ENCODE peak calls at places on chromosomes 1 and 21, in four cellular contexts. B, I, Q and J are unnamed samples.

GRCh38 chr1:58881471-58881994 is 97.7 kb upstream of the JUN start:
- DNase-seq in I (peak; percentile 57), Q (peak; percentile 80), B (peak; percentile 83), J (peak; percentile 19)

GRCh38 chr1:96596226-96596625 is 125.4 kb upstream of the PTBP2 start:
- DNase-seq in I (peak; percentile 55), Q (no peak), B (peak; percentile 11), J (peak; percentile 36)

GRCh38 chr1:229221106-229222019 is 49.5 kb upstream of the RAB4A start:
- DNase-seq in I (no peak), Q (no peak), B (peak; percentile 92), J (peak; percentile 33)

GRCh38 chr21:36479415-36480402 is at the start of gene CLDN14:
- DNase-seq in I (no peak), Q (peak; percentile 76), B (peak; percentile 17), J (no peak)

GRCh38 chr1:62295921-62296451 is 23.2 kb downstream of the KANK4 start:
- DNase-seq in Q (no peak), I (no peak), B (peak; percentile 58), J (no peak)

GRCh38 chr1:161382214-161383019 is 14.7 kb upstream of the CFAP126 start:
- DNase-seq in Q (no peak), B (peak; percentile 77), I (peak; percentile 45), J (peak; percentile 85)

GRCh38 chr1:4139646-4140045 is 239.6 kb upstream of the C1orf174 start:
- DNase-seq in I (no peak), Q (no peak), B (no peak), J (no peak)

GRCh38 chr21:42343101-42343500 is 7.7 kb downstream of the TFF2 start:
- DNase-seq in I (no peak), B (no peak), Q (no peak), J (no peak)

GRCh38 chr1:101452825-101453224 is 216.0 kb downstream of the S1PR1 start:
- DNase-seq in Q (no peak), I (no peak), B (no peak), J (no peak)

GRCh38 chr1:147627435-147628110 is 42.8 kb downstream of the ACP6 start:
- DNase-seq in I (peak; percentile 13), Q (no peak), B (peak; percentile 55), J (peak; percentile 9)

GRCh38 chr1:110425611-110426152 is 18.2 kb upstream of the LAMTOR5 start:
- DNase-seq in Q (peak; percentile 68), I (no peak), B (no peak), J (no peak)

GRCh38 chr1:247343801-247344200 is 12.1 kb upstream of the ZNF496 start:
- DNase-seq in B (no peak), I (no peak), Q (no peak), J (no peak)

GRCh38 chr1:63274979-63275378 is 47.4 kb upstream of the FOXD3 start:
- DNase-seq in I (no peak), Q (no peak), B (no peak), J (no peak)

GRCh38 chr1:28278763-28279162 is 19.4 kb downstream of the SESN2 start:
- DNase-seq in I (no peak), Q (no peak), B (no peak), J (no peak)

DNA sequence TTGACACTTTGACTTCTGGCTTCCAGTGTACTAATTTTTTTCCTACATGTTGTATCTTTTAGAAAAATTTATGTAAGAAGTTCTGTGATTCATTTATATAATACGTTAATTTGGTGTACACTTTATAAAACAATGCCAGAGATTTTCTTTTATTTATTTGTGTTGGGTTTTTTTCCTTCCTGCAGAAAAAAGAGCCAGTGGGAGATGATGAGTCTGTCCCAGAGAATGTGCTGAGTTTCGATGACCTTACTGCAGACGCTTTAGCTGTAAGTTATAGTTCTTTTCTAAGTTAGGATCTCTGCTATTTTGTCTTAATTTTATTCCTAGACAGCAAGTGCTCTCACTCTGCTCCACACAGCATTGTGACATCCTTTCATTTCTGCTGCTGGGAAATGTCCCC is 14.4 kb downstream of the SARS1 start:
- DNase-seq in Q (no peak), B (no peak), I (no peak), J (no peak)
- H3K4me1 ChIP-seq in Q (no peaks in the 10 kb centered on the region), B (no peaks in the 10 kb centered on the region), I (peaks cover 9% of the 10 kb centered on the region), J (peaks cover 20% of the 10 kb centered on the region)

GRCh38 chr21:34690793-34691175 is 22.0 kb downstream of the CLIC6 start:
- DNase-seq in Q (no peak), B (no peak), I (no peak), J (no peak)

GRCh38 chr21:34688715-34689114 is 19.9 kb downstream of the CLIC6 start:
- DNase-seq in I (no peak), B (no peak), Q (no peak), J (no peak)

GRCh38 chr21:34690041-34690792 is 21.4 kb downstream of the CLIC6 start:
- DNase-seq in B (no peak), I (peak; percentile 66), Q (no peak), J (no peak)

GRCh38 chr21:34687065-34687464 is 18.3 kb downstream of the CLIC6 start:
- DNase-seq in Q (no peak), I (no peak), B (no peak), J (no peak)

DNA sequence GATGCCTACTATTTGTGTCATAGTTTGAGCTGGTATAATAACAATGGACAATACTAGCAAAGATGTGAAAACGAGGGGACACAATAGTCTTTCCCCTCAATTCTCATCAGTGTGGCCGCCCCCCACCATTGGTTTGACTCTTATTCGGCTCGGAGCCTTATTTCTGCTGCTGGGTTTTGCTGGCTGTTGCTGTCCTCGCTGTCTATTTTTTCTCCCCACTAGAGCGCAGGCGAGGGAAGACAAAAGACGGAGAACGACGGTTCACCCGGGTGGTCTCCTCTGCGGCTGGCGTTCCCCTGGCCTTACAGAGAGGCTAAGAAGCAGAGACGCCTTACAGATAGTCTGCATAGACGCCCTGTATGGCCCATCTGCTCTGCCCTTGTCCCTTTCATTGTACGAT is 19.4 kb downstream of the CLIC6 start:
- DNase-seq in I (peak; percentile 15), B (peak; percentile 35), Q (no peak), J (no peak)
- TF ChIP-seq CTCF in I (peak; percentile 19), B (no peak), Q (no peak), J (no peak)

DNA sequence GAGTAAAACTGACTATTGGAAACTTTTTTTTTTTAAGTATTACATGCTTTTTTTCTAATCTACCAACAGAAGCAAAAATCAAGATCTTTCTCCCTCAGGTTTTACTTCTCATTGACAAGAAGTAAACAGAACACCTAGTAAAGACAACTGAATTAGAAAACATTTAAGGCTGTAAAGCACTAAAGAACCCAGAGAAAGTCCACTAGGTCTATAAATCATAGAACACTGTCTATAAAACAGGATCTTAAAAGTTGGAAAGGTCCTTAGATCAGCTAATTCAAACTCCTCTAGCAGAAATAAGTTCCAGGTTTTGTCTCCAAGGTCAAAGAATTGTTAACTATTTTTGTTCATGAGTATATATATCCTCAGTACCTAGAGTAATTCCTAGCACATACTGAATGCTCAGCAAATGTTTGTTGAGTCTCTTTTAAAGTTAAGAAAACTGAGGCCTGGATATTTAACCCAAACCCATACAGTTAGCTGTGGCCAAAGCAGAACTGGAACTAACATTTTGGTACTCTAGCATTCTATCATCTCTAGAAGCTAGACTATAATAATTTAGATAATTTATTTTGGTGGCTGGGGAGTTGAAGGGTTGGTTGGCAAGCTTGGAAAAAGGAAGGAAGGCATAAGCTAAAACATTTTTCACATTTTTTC is 3.0 kb downstream of the EPS15 start:
- DNase-seq in B (no peak), I (no peak), Q (no peak), J (no peak)
- H3K4me1 ChIP-seq in B (peaks cover 4% of the 10 kb centered on the region), I (peaks cover 8% of the 10 kb centered on the region), Q (no peaks in the 10 kb centered on the region), J (peaks cover 26% of the 10 kb centered on the region)

GRCh38 chr1:26493267-26493666 is 21.0 kb downstream of the HMGN2 start:
- DNase-seq in Q (no peak), I (no peak), B (no peak), J (no peak)

GRCh38 chr1:26493905-26494304 is 21.7 kb downstream of the HMGN2 start:
- DNase-seq in I (no peak), Q (no peak), B (no peak), J (no peak)

GRCh38 chr1:26490155-26490554 is 17.9 kb downstream of the HMGN2 start:
- DNase-seq in Q (no peak), B (no peak), I (no peak), J (no peak)
- TF ChIP-seq CTCF in Q (no peak), B (no peak), I (no peak), J (no peak)

DNA sequence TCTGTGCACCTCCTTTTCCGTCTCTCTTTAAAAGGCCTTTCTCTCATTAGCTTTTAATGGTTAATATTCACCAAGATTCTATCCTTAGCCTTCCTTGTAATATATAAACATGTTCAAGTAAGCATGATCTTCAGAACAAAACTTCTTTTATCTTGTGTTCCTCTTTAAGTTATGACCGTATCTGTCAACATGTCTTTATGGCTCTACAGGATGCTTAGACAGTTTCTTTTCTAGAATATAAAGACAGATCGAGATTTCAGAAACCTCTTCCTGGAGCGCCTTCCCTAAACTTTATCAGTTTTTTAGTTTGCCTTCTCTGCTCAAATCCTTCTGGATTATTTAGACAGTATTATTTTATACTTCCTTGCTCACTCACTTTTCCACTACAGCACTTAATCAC is 7.2 kb downstream of the RO60 start:
- DNase-seq in I (no peak), B (no peak), Q (no peak), J (no peak)
- H3K4me1 ChIP-seq in I (peaks cover 9% of the 10 kb centered on the region), B (no peaks in the 10 kb centered on the region), Q (no peaks in the 10 kb centered on the region), J (peaks cover 9% of the 10 kb centered on the region)

GRCh38 chr1:53992085-53992874 is 25.7 kb downstream of the LDLRAD1 start:
- DNase-seq in I (no peak), Q (no peak), B (no peak), J (no peak)
- TF ChIP-seq CTCF in I (peak; percentile 42), Q (no peak), B (no peak), J (peak; percentile 51)

GRCh38 chr1:76219589-76219914 is 145.0 kb downstream of the ST6GALNAC3 start:
- DNase-seq in B (no peak), I (no peak), Q (no peak), J (no peak)

DNA sequence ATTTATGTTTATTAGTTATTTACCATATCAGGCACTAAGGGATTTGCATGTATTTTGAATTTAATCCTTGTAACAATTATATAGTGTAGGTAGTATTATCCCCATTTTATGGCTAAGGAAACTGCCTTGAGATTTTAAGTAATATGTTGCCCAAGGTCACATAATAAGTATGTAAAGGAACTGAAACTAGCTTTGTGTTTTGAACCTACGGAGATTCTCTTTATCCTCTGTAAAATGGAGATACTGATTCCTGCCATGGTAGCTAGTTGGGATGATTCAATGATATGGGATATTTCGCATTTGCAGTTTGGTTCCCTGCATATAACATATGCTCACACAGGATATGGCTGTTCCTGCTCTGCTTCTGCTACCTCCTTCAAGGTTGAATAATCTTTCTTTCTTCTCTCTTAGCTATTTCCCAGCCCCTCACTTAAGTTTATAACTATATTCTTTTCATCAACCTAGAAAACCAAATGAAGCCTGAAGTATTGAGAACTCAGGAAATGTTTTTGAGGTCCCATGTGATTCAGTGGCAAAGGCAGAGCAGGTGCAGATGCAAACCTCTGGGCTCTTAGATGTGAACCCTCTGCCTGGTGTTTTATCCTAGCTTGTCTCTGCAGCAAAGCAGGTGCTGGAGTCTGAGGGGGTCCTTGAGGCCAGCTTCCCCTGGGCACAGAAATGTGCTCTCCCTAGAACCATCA is 144.5 kb downstream of the ST6GALNAC3 start:
- DNase-seq in B (no peak), Q (no peak), I (no peak), J (no peak)
- H3K4me1 ChIP-seq in B (no peaks in the 10 kb centered on the region), Q (no peaks in the 10 kb centered on the region), I (no peaks in the 10 kb centered on the region), J (no peaks in the 10 kb centered on the region)